ENCODE peak calls at places on chromosomes 13 and 19, in eight cellular contexts. E, A, R, K, G, C, T and D are unnamed samples.

GRCh38 chr19:12137541-12137940 is 2.6 kb downstream of the ZNF20 start:
- DNase-seq in E (no peak), A (no peak), R (no peak), K (no peak), G (no peak), C (no peak), T (no peak), D (no peak)

GRCh38 chr19:23070353-23070781 is 46.5 kb upstream of the ZNF730 start:
- DNase-seq in E (peak), A (no peak), R (peak), K (no peak), G (peak), C (peak), T (no peak), D (no peak)

GRCh38 chr13:25657062-25657588 is 285.4 kb downstream of the ATP8A2 start:
- DNase-seq in E (no peak), A (no peak), R (no peak), K (no peak), G (no peak), C (no peak), T (no peak), D (no peak)

GRCh38 chr13:109131698-109132257 is 502.4 kb downstream of the MYO16 start:
- DNase-seq in E (no peak), A (no peak), R (no peak), K (no peak), G (no peak), C (no peak), T (peak), D (no peak)

GRCh38 chr19:44072543-44073401 is 813 bp downstream of the ZNF284 start:
- DNase-seq in E (no peak), A (no peak), R (no peak), K (no peak), G (peak), C (no peak), T (no peak), D (no peak)

GRCh38 chr19:56108447-56109195 is 12.5 kb downstream of the ZNF787 start:
- DNase-seq in E (peak), A (no peak), R (peak), K (no peak), G (no peak), C (no peak), T (no peak), D (no peak)

GRCh38 chr19:17391371-17392151 is 2.4 kb downstream of the CCDC194 start:
- DNase-seq in E (no peak), A (no peak), R (no peak), K (no peak), G (no peak), C (no peak), T (peak), D (no peak)

GRCh38 chr13:85772379-85772778 is 26.8 kb downstream of the SLITRK6 start:
- DNase-seq in E (no peak), A (no peak), R (no peak), K (no peak), G (no peak), C (no peak), T (no peak), D (no peak)

GRCh38 chr19:1093811-1094553 is 1.2 kb downstream of the POLR2E start:
- DNase-seq in E (peak), A (no peak), R (no peak), K (no peak), G (no peak), C (no peak), T (no peak), D (no peak)

GRCh38 chr13:112931028-112931934 is 37.7 kb upstream of the MCF2L start:
- DNase-seq in E (no peak), A (no peak), R (no peak), K (peak), G (peak), C (no peak), T (peak), D (no peak)

GRCh38 chr13:113040597-113041292 is 64.8 kb upstream of the F7 start:
- DNase-seq in E (peak), A (no peak), R (no peak), K (no peak), G (no peak), C (no peak), T (no peak), D (no peak)

GRCh38 chr13:19089315-19089714 is 92.3 kb downstream of the TUBA3C start:
- DNase-seq in E (no peak), A (no peak), R (no peak), K (no peak), G (no peak), C (no peak), T (no peak), D (no peak)

GRCh38 chr19:53906211-53907192 is 2.6 kb upstream of the CACNG7 start:
- DNase-seq in E (no peak), A (no peak), R (peak), K (no peak), G (no peak), C (no peak), T (peak), D (no peak)

GRCh38 chr19:7903244-7904073 is at the start of gene MAP2K7:
- DNase-seq in E (peak), A (peak), R (peak), K (peak), G (peak), C (peak), T (peak), D (peak)

GRCh38 chr13:32267836-32268439 is 47.2 kb downstream of the ZAR1L start:
- DNase-seq in E (no peak), A (no peak), R (no peak), K (no peak), G (peak), C (no peak), T (no peak), D (no peak)

GRCh38 chr19:13619203-13619632 is 112.9 kb upstream of the CACNA1A start:
- DNase-seq in E (no peak), A (no peak), R (no peak), K (no peak), G (peak), C (no peak), T (no peak), D (no peak)

GRCh38 chr13:64672751-64673150 is 2557.4 kb downstream of the PCDH9 start:
- DNase-seq in E (no peak), A (no peak), R (no peak), K (no peak), G (peak), C (no peak), T (no peak), D (no peak)

GRCh38 chr19:12665646-12666304 is 767 bp downstream of the MAN2B1 start:
- DNase-seq in E (no peak), A (no peak), R (no peak), K (no peak), G (peak), C (no peak), T (no peak), D (no peak)

GRCh38 chr13:28753946-28754345 is 35.2 kb upstream of the SLC46A3 start:
- DNase-seq in E (no peak), A (no peak), R (no peak), K (no peak), G (no peak), C (no peak), T (no peak), D (no peak)

GRCh38 chr13:30290812-30291436 is 16.4 kb downstream of the KATNAL1 start:
- DNase-seq in E (no peak), A (no peak), R (no peak), K (no peak), G (no peak), C (no peak), T (no peak), D (no peak)

GRCh38 chr19:21767065-21767800 is at the start of gene ZNF100:
- DNase-seq in E (peak), A (peak), R (peak), K (peak), G (peak), C (peak), T (peak), D (peak)

GRCh38 chr13:21124853-21125252 is 51.5 kb downstream of the SKA3 start:
- DNase-seq in E (no peak), A (no peak), R (no peak), K (no peak), G (peak), C (no peak), T (peak), D (no peak)

GRCh38 chr13:39370554-39370953 is 232.4 kb downstream of the LHFPL6 start:
- DNase-seq in E (no peak), A (peak), R (peak), K (peak), G (peak), C (no peak), T (peak), D (no peak)

GRCh38 chr13:30441304-30441703 is 19.0 kb downstream of the UBE2L5 start:
- DNase-seq in E (no peak), A (no peak), R (no peak), K (no peak), G (peak), C (no peak), T (no peak), D (no peak)

GRCh38 chr13:111114362-111115050 is 604 bp upstream of the ARHGEF7 start:
- DNase-seq in E (peak), A (peak), R (peak), K (no peak), G (peak), C (no peak), T (peak), D (no peak)

GRCh38 chr19:19067276-19068072 is 3.7 kb downstream of the SLC25A42 start:
- DNase-seq in E (no peak), A (no peak), R (no peak), K (no peak), G (no peak), C (no peak), T (no peak), D (no peak)

GRCh38 chr13:37313383-37313782 is 207.9 kb upstream of the CSNK1A1L start:
- DNase-seq in E (no peak), A (no peak), R (no peak), K (peak), G (peak), C (no peak), T (no peak), D (no peak)

GRCh38 chr13:45728759-45729158 is 26.6 kb downstream of the CBY2 start:
- DNase-seq in E (no peak), A (no peak), R (no peak), K (no peak), G (no peak), C (no peak), T (peak), D (no peak)

GRCh38 chr13:74136089-74136658 is 2.0 kb upstream of the KLF12 start:
- DNase-seq in E (peak), A (peak), R (peak), K (no peak), G (peak), C (no peak), T (peak), D (no peak)

GRCh38 chr13:40379186-40379585 is 287.3 kb downstream of the FOXO1 start:
- DNase-seq in E (no peak), A (no peak), R (no peak), K (no peak), G (no peak), C (no peak), T (no peak), D (no peak)

GRCh38 chr19:17079710-17080440 is 4.3 kb downstream of the MYO9B start:
- DNase-seq in E (no peak), A (peak), R (peak), K (peak), G (peak), C (peak), T (peak), D (no peak)

GRCh38 chr13:100733261-100733660 is 58.7 kb upstream of the TMTC4 start:
- DNase-seq in E (no peak), A (no peak), R (no peak), K (no peak), G (no peak), C (no peak), T (no peak), D (no peak)

GRCh38 chr19:10876459-10877240 is 5.3 kb downstream of the CARM1 start:
- DNase-seq in E (no peak), A (no peak), R (peak), K (no peak), G (no peak), C (no peak), T (no peak), D (no peak)

GRCh38 chr13:45621950-45622349 is 6.4 kb upstream of the ERICH6B start:
- DNase-seq in E (no peak), A (no peak), R (no peak), K (no peak), G (no peak), C (no peak), T (no peak), D (no peak)

GRCh38 chr19:50300814-50301606 is 28.2 kb downstream of the KCNC3 start:
- DNase-seq in E (no peak), A (no peak), R (no peak), K (no peak), G (peak), C (no peak), T (no peak), D (no peak)

DNA sequence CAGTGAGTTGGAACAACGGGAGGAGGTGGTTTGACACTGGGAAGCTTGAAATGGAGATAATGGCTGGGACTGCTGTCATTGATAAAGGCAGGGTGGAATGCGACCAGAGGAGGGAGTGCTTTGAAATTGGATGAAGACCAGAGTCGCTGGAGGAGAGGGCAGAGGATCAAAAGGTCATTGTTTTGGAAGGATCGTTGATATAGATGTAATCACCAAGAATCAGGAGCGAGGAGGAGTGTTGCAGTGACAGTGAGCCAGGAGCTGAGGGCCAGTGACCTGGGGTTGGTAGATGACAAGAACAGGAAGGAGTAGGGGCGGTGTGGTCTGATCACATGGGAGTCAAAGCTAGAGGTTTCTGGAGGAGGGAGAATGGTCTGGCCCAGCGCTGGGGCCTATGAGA is 25.3 kb downstream of the TM9SF2 start:
- DNase-seq in E (no peak), A (no peak), R (no peak), K (no peak), G (no peak), C (no peak), T (no peak), D (no peak)
- TF ChIP-seq CTCF in E (no peak), A (no peak), R (no peak), K (no peak), G (no peak), C (no peak), T (no peak), D (no peak)

GRCh38 chr13:27203854-27204253 is 32.2 kb upstream of the USP12 start:
- DNase-seq in E (no peak), A (no peak), R (no peak), K (no peak), G (no peak), C (no peak), T (no peak), D (no peak)
- TF ChIP-seq CTCF in E (no peak), A (peak), R (peak), K (no peak), G (peak), C (no peak), T (peak), D (peak)

GRCh38 chr13:82477436-82477835 is 1404.8 kb downstream of the SLITRK1 start:
- DNase-seq in E (no peak), A (no peak), R (no peak), K (no peak), G (no peak), C (no peak), T (peak), D (no peak)

GRCh38 chr13:82480415-82480814 is 1401.9 kb downstream of the SLITRK1 start:
- DNase-seq in E (no peak), A (no peak), R (no peak), K (no peak), G (no peak), C (no peak), T (peak), D (no peak)
- TF ChIP-seq CTCF in E (no peak), A (no peak), R (no peak), K (no peak), G (peak), C (no peak), T (no peak), D (peak)

GRCh38 chr13:67075239-67075638 is 154.9 kb downstream of the PCDH9 start:
- DNase-seq in E (no peak), A (no peak), R (no peak), K (no peak), G (no peak), C (no peak), T (no peak), D (no peak)
- TF ChIP-seq CTCF in E (no peak), A (no peak), R (peak), K (peak), G (no peak), C (no peak), T (peak), D (no peak)

GRCh38 chr13:24541127-24541475 is 28.5 kb upstream of the PARP4 start:
- DNase-seq in E (no peak), A (no peak), R (no peak), K (no peak), G (no peak), C (no peak), T (no peak), D (no peak)

GRCh38 chr13:24539500-24540165 is 27.1 kb upstream of the PARP4 start:
- DNase-seq in E (no peak), A (no peak), R (no peak), K (no peak), G (no peak), C (no peak), T (no peak), D (no peak)

DNA sequence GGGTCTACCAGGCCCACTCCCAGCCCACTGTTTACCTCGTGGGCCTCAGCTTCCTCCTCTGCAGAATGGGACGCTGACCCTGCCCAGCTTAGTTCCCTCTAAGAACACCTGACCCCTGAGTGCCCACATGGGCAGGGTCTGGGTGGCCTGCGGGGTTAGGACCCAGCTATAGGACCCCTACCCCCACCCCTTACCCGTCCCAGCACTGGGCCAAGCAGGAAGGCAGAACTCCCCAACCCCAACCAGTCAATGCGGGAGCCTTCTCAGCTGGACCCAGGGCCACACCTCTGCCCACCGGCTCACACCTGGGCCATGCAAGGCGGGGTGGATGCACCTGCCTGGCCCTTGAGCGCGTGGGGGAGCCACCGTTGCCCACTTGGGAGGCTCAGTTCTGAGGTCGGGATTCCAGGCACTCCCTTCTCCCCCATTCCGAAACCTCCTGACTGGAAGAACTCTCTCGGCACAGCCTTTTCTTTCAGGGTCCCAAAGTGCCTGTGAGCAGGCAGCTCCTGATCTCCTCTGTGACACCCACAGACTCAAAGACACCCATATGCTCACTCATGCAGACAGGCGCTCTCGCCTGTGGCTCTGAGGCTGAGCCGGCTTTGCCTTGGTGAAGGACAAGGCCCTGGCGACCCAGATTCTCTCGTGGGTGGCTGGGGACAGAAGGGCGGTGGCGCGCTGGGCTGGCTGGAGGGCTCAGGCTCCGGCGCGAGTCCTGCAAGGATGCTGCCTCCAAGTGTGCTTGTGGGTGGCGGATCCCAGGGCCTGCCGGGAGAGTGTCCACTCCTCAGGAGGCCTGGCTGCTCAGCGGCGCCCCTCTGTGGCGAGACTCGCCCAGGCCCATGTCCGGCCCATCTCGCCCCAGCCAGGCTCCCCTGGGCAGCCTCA is 27.9 kb upstream of the PARP4 start:
- DNase-seq in E (no peak), A (no peak), R (no peak), K (no peak), G (no peak), C (no peak), T (peak), D (no peak)
- TF ChIP-seq CTCF in E (no peak), A (no peak), R (peak), K (peak), G (peak), C (no peak), T (peak), D (no peak)

GRCh38 chr13:69935043-69935442 is 172.6 kb upstream of the ATXN8OS start:
- DNase-seq in E (no peak), A (no peak), R (no peak), K (no peak), G (no peak), C (no peak), T (no peak), D (no peak)
- TF ChIP-seq CTCF in E (no peak), A (no peak), R (no peak), K (no peak), G (peak), C (no peak), T (no peak), D (peak)

DNA sequence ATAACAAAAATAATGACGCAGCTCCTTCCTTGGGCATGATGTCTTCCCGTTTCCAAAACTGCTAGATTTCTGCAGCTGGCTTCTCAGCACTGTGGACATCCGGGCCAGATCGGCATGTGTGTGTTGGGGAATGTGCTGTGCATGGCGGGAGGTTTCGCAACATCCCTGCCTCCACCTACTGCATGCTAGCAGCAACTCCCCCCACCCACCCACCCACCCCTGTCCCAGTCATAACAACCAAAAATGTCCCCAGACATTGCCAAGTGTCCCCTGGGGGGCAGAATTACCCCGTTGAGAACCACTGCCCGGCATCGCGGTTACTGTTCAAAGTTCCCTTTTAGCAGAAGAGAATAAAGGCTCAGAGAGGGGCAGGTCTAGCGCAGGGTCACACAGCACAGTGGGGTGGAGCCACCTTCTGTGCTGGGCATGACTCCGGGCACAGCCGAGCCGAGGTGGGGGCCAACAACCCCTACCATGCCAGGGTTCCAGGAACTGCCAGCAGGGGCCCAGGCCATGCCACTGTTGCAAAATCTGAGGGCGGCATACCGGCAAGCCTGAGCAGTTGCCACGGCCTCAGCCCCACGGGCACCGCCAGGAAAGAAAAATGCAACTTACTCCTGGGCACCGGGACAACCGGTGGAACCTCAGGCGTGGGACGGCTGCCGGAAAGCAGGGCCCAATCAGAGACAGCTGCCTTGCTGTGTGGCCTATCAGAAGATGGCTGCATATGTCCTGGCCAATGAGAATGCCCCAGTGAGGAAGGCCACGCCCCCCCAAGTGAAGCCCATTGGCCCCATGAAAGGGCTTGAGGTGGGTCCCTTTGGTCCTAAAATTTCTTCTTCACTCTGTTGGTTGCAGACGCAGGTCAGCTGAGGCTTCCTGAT is 22.5 kb upstream of the NFIC start:
- DNase-seq in E (peak), A (peak), R (peak), K (peak), G (peak), C (peak), T (no peak), D (no peak)
- TF ChIP-seq CTCF in E (no peak), A (peak), R (no peak), K (no peak), G (peak), C (no peak), T (no peak), D (no peak)

DNA sequence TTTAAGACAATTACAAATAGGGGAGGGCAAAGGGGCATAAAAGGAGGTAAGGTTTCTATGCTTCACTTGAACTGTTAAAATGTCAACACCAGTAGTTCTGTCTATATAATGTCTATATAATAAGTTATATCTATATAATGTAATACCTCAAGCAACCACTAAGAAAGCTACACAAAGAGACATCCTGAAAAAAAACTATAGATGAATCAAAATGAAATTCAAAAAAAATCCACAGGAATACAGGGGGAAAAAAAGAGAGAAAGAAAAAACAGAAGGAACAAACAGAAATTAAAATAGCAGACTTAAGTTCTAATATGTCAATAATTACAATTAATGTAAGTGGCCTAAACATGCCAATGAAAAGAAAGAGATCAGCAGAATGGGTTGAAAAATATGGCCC is 186.0 kb downstream of the KCTD15 start:
- DNase-seq in E (no peak), A (no peak), R (no peak), K (no peak), G (no peak), C (no peak), T (no peak), D (no peak)
- TF ChIP-seq CTCF in E (no peak), A (no peak), R (no peak), K (no peak), G (peak), C (no peak), T (no peak), D (no peak)